ENCODE peak calls at places on chromosomes 13 and 19, in ten cellular contexts. One of them, this sample, is unnamed.

GRCh38 chr13:66348745-66349720 is 881.1 kb downstream of the PCDH9 start:
- DNase-seq in glutamatergic neuron: no peak
- DNase-seq in foreskin fibroblast: no peak
- DNase-seq in fibroblast of lung: no peak
- DNase-seq in brain microvascular endothelial cell: no peak
- DNase-seq in fibroblast of villous mesenchyme: no peak
- DNase-seq in prostate gland: no peak
- DNase-seq in B cell: no peak
- DNase-seq in H1: no peak
- DNase-seq in mammary epithelial cell: no peak
- DNase-seq in this sample: no peak

GRCh38 chr13:109727251-109727650 is 59.1 kb downstream of the IRS2 start:
- DNase-seq in glutamatergic neuron: no peak
- DNase-seq in foreskin fibroblast: no peak
- DNase-seq in fibroblast of lung: no peak
- DNase-seq in brain microvascular endothelial cell: no peak
- DNase-seq in fibroblast of villous mesenchyme: no peak
- DNase-seq in prostate gland: no peak
- DNase-seq in B cell: no peak
- DNase-seq in H1: no peak
- DNase-seq in mammary epithelial cell: no peak
- DNase-seq in this sample: no peak

GRCh38 chr13:49585220-49586157 is at the start of gene RCBTB1:
- DNase-seq in glutamatergic neuron: peak; percentile 80
- DNase-seq in foreskin fibroblast: peak; percentile 61
- DNase-seq in fibroblast of lung: peak; percentile 63
- DNase-seq in brain microvascular endothelial cell: peak; percentile 24
- DNase-seq in fibroblast of villous mesenchyme: peak; percentile 59
- DNase-seq in prostate gland: peak; percentile 74
- DNase-seq in B cell: peak; percentile 89
- DNase-seq in H1: peak; percentile 82
- DNase-seq in mammary epithelial cell: peak; percentile 74
- DNase-seq in this sample: peak; percentile 55

GRCh38 chr13:31073859-31074718 is 87.6 kb downstream of the HSPH1 start:
- DNase-seq in glutamatergic neuron: no peak
- DNase-seq in foreskin fibroblast: no peak
- DNase-seq in fibroblast of lung: peak; percentile 36
- DNase-seq in brain microvascular endothelial cell: peak; percentile 31
- DNase-seq in fibroblast of villous mesenchyme: peak; percentile 70
- DNase-seq in prostate gland: peak; percentile 15
- DNase-seq in B cell: peak; percentile 30
- DNase-seq in H1: no peak
- DNase-seq in mammary epithelial cell: peak; percentile 41
- DNase-seq in this sample: no peak

GRCh38 chr19:5974721-5975387 is 3.1 kb downstream of the RANBP3 start:
- DNase-seq in glutamatergic neuron: no peak
- DNase-seq in foreskin fibroblast: no peak
- DNase-seq in fibroblast of lung: no peak
- DNase-seq in brain microvascular endothelial cell: no peak
- DNase-seq in fibroblast of villous mesenchyme: no peak
- DNase-seq in prostate gland: no peak
- DNase-seq in B cell: no peak
- DNase-seq in H1: no peak
- DNase-seq in mammary epithelial cell: no peak
- DNase-seq in this sample: no peak

GRCh38 chr13:51861728-51862300 is at the start of gene CCDC70:
- DNase-seq in glutamatergic neuron: no peak
- DNase-seq in foreskin fibroblast: no peak
- DNase-seq in fibroblast of lung: peak; percentile 71
- DNase-seq in brain microvascular endothelial cell: peak; percentile 73
- DNase-seq in fibroblast of villous mesenchyme: no peak
- DNase-seq in prostate gland: no peak
- DNase-seq in B cell: no peak
- DNase-seq in H1: no peak
- DNase-seq in mammary epithelial cell: peak; percentile 9
- DNase-seq in this sample: no peak

GRCh38 chr13:40047322-40047771 is 391.9 kb downstream of the COG6 start:
- DNase-seq in glutamatergic neuron: no peak
- DNase-seq in foreskin fibroblast: no peak
- DNase-seq in fibroblast of lung: no peak
- DNase-seq in brain microvascular endothelial cell: no peak
- DNase-seq in fibroblast of villous mesenchyme: no peak
- DNase-seq in prostate gland: no peak
- DNase-seq in B cell: no peak
- DNase-seq in H1: no peak
- DNase-seq in mammary epithelial cell: no peak
- DNase-seq in this sample: no peak

GRCh38 chr13:32838985-32839384 is 177.2 kb upstream of the KL start:
- DNase-seq in glutamatergic neuron: peak; percentile 32
- DNase-seq in foreskin fibroblast: no peak
- DNase-seq in fibroblast of lung: no peak
- DNase-seq in brain microvascular endothelial cell: peak; percentile 14
- DNase-seq in fibroblast of villous mesenchyme: peak; percentile 28
- DNase-seq in prostate gland: peak; percentile 31
- DNase-seq in B cell: peak; percentile 14
- DNase-seq in H1: peak; percentile 40
- DNase-seq in mammary epithelial cell: no peak
- DNase-seq in this sample: no peak

GRCh38 chr13:81487151-81487550 is 1146.2 kb upstream of the SPRY2 start:
- DNase-seq in glutamatergic neuron: peak; percentile 16
- DNase-seq in foreskin fibroblast: no peak
- DNase-seq in fibroblast of lung: no peak
- DNase-seq in brain microvascular endothelial cell: peak; percentile 0
- DNase-seq in fibroblast of villous mesenchyme: no peak
- DNase-seq in prostate gland: no peak
- DNase-seq in B cell: no peak
- DNase-seq in H1: peak; percentile 51
- DNase-seq in mammary epithelial cell: peak; percentile 17
- DNase-seq in this sample: no peak
- TF ChIP-seq CTCF in glutamatergic neuron: peak; percentile 59
- TF ChIP-seq CTCF in foreskin fibroblast: no peak
- TF ChIP-seq CTCF in fibroblast of lung: no peak
- TF ChIP-seq CTCF in brain microvascular endothelial cell: peak; percentile 35
- TF ChIP-seq CTCF in fibroblast of villous mesenchyme: no peak
- TF ChIP-seq CTCF in prostate gland: no peak
- TF ChIP-seq CTCF in B cell: no peak
- TF ChIP-seq CTCF in H1: peak; percentile 61
- TF ChIP-seq CTCF in mammary epithelial cell: peak; percentile 45
- TF ChIP-seq CTCF in this sample: peak; percentile 58

DNA sequence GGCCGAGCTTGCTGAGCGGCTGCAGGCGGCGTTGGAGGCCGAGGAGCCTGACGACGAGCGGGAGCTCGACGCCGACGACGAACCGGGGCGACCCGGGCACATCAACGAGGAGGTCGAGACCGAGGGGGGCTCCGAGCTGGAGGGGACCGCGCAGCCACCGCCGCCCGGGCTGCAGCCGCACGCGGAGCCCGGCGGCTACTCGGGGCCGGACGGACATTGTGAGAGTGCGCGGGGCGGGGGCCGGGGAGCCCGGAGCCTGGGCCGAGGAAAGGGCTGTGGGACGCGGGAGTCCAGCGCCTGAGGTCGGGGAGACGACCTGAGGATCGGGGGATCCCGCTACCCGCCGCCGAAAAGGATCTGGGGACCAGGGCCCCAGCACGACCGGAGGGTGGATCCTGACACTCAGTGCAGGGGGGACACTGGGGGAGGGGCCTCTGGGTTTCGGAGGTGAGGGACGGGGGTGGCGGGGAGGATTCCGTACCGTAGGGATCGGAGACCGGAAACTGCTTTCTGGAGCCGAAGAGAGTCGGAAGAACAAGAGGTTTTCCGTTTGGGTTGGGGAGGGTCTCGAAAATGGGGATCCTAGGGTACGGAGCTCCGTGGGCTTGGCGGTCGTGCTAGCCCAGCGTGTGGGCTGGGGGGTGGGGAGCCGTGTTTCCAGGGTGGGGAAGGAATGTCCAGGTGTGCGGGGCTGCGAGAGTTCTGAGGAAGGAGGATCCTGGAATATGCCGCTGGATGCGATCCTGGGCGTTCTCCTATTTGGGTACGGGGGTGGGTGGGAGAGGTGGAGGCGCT is 606 bp downstream of the HNRNPUL1 start:
- DNase-seq in glutamatergic neuron: no peak
- DNase-seq in foreskin fibroblast: peak; percentile 40
- DNase-seq in fibroblast of lung: peak; percentile 35
- DNase-seq in brain microvascular endothelial cell: peak; percentile 16
- DNase-seq in fibroblast of villous mesenchyme: peak; percentile 56
- DNase-seq in prostate gland: peak; percentile 50
- DNase-seq in B cell: no peak
- DNase-seq in H1: no peak
- DNase-seq in mammary epithelial cell: peak; percentile 42
- DNase-seq in this sample: peak; percentile 27
- TF ChIP-seq CTCF in glutamatergic neuron: no peak
- TF ChIP-seq CTCF in foreskin fibroblast: no peak
- TF ChIP-seq CTCF in fibroblast of lung: no peak
- TF ChIP-seq CTCF in brain microvascular endothelial cell: no peak
- TF ChIP-seq CTCF in fibroblast of villous mesenchyme: no peak
- TF ChIP-seq CTCF in prostate gland: no peak
- TF ChIP-seq CTCF in B cell: no peak
- TF ChIP-seq CTCF in H1: no peak
- TF ChIP-seq CTCF in mammary epithelial cell: no peak
- TF ChIP-seq CTCF in this sample: no peak

DNA sequence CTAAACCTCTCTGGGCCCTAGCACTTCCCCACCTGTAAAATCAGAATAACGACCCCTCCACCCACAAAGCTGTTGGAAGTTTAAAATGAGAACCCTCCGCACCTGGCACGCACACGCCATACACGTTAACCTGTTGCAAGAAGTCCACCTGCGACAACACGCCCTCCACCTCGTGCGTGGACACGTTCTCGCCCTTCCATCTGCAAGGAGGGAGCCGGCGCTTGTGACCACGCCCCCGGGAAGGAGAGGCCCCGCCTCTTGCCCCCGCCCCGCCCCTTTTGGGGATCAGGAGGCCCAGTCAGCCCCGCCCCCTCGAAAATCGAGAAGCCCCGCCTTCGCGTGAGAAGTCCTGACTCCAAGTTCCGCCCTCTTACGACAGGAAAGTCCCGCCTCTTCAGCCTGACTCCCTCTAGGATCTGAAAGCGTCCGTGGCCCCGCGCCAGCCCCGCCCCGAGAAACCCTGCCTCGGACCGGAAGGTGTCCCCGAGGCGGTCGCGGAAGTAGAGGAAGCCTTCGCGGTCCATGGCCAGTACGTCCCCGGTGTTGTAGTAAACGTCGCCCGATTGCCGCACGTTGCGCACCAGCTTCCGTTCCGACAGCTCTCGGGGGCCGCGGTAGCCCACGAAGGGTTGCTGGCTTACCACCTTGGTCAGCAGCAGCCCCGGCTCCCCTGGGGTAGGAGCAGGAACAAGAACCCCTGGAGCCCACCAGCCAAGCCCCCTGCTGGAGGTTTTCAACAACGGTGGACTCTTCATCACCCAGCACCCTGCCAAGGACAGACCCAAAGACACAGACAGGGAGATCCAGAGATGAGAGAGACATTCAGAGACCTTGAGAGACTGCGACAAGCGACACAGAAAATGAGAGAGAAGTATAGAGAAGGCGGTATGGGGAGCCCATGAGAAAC is 12.5 kb downstream of the SLC27A5 start:
- DNase-seq in glutamatergic neuron: peak; percentile 99
- DNase-seq in foreskin fibroblast: peak; percentile 99
- DNase-seq in fibroblast of lung: peak; percentile 97
- DNase-seq in brain microvascular endothelial cell: peak; percentile 99
- DNase-seq in fibroblast of villous mesenchyme: peak; percentile 98
- DNase-seq in prostate gland: peak; percentile 99
- DNase-seq in B cell: peak; percentile 93
- DNase-seq in H1: peak; percentile 99
- DNase-seq in mammary epithelial cell: peak; percentile 96
- DNase-seq in this sample: peak; percentile 99
- TF ChIP-seq CTCF in glutamatergic neuron: peak; percentile 63
- TF ChIP-seq CTCF in foreskin fibroblast: peak; percentile 28
- TF ChIP-seq CTCF in fibroblast of lung: peak; percentile 47
- TF ChIP-seq CTCF in brain microvascular endothelial cell: peak; percentile 66
- TF ChIP-seq CTCF in fibroblast of villous mesenchyme: peak; percentile 51
- TF ChIP-seq CTCF in prostate gland: no peak
- TF ChIP-seq CTCF in B cell: peak; percentile 45
- TF ChIP-seq CTCF in H1: no peak
- TF ChIP-seq CTCF in mammary epithelial cell: no peak
- TF ChIP-seq CTCF in this sample: peak; percentile 50

GRCh38 chr19:35556846-35557538 is 6.5 kb downstream of the ATP4A start:
- DNase-seq in glutamatergic neuron: no peak
- DNase-seq in foreskin fibroblast: no peak
- DNase-seq in fibroblast of lung: no peak
- DNase-seq in brain microvascular endothelial cell: no peak
- DNase-seq in fibroblast of villous mesenchyme: no peak
- DNase-seq in prostate gland: no peak
- DNase-seq in B cell: no peak
- DNase-seq in H1: no peak
- DNase-seq in mammary epithelial cell: no peak
- DNase-seq in this sample: no peak

GRCh38 chr19:35556025-35556590 is 7.3 kb downstream of the ATP4A start:
- DNase-seq in glutamatergic neuron: no peak
- DNase-seq in foreskin fibroblast: no peak
- DNase-seq in fibroblast of lung: no peak
- DNase-seq in brain microvascular endothelial cell: no peak
- DNase-seq in fibroblast of villous mesenchyme: no peak
- DNase-seq in prostate gland: no peak
- DNase-seq in B cell: no peak
- DNase-seq in H1: no peak
- DNase-seq in mammary epithelial cell: no peak
- DNase-seq in this sample: no peak

GRCh38 chr19:35554076-35554475 is 8.7 kb downstream of the TMEM147 start:
- DNase-seq in glutamatergic neuron: no peak
- DNase-seq in foreskin fibroblast: no peak
- DNase-seq in fibroblast of lung: no peak
- DNase-seq in brain microvascular endothelial cell: no peak
- DNase-seq in fibroblast of villous mesenchyme: no peak
- DNase-seq in prostate gland: no peak
- DNase-seq in B cell: no peak
- DNase-seq in H1: no peak
- DNase-seq in mammary epithelial cell: no peak
- DNase-seq in this sample: no peak

GRCh38 chr19:35553385-35554000 is 8.1 kb downstream of the TMEM147 start:
- DNase-seq in glutamatergic neuron: no peak
- DNase-seq in foreskin fibroblast: no peak
- DNase-seq in fibroblast of lung: no peak
- DNase-seq in brain microvascular endothelial cell: no peak
- DNase-seq in fibroblast of villous mesenchyme: no peak
- DNase-seq in prostate gland: no peak
- DNase-seq in B cell: no peak
- DNase-seq in H1: no peak
- DNase-seq in mammary epithelial cell: no peak
- DNase-seq in this sample: no peak

DNA sequence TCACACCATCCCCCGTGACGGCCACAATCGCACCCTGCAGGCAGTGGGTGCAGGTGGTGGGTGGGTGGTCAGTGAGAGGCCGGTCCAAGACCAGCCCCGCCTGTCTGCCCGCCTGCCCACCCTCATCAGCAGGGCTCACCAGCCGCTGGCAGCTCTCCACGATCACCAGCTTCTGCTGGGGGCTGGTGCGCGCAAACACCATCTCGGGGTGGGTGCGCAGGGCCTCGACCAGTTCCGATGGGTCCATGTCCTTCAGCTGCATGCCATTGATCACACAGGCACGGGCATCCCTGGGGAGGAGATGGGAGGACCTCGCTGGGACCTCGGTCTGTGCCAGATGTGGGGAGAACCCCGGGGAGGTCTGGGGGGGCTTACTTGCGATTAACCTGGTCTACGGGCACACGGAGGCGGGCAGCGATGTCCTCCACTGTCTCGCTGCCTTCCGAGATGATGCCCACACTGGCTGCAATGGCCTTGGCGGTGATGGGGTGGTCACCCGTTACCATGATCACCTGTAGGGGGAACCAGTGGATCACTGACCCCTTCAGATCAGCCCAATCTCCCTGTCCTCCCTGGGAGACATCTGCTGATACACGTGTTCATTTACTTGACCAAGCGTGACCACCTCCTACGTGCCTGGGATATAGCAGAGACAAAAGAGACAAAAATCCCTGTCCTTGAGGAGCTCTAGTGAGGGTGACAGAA is 8.0 kb downstream of the ATP4A start:
- DNase-seq in glutamatergic neuron: no peak
- DNase-seq in foreskin fibroblast: no peak
- DNase-seq in fibroblast of lung: peak; percentile 22
- DNase-seq in brain microvascular endothelial cell: no peak
- DNase-seq in fibroblast of villous mesenchyme: peak; percentile 27
- DNase-seq in prostate gland: no peak
- DNase-seq in B cell: no peak
- DNase-seq in H1: peak; percentile 73
- DNase-seq in mammary epithelial cell: peak; percentile 12
- DNase-seq in this sample: no peak
- TF ChIP-seq CTCF in glutamatergic neuron: no peak
- TF ChIP-seq CTCF in foreskin fibroblast: no peak
- TF ChIP-seq CTCF in fibroblast of lung: no peak
- TF ChIP-seq CTCF in brain microvascular endothelial cell: peak; percentile 59
- TF ChIP-seq CTCF in fibroblast of villous mesenchyme: peak; percentile 15
- TF ChIP-seq CTCF in prostate gland: no peak
- TF ChIP-seq CTCF in B cell: no peak
- TF ChIP-seq CTCF in H1: peak; percentile 85
- TF ChIP-seq CTCF in mammary epithelial cell: peak; percentile 16
- TF ChIP-seq CTCF in this sample: peak; percentile 53